ENCODE peak calls at places on chromosomes 2 and 18, in six cellular contexts. One of them, this sample, is unnamed.

GRCh38 chr2:109063326-109063670 is 65.7 kb upstream of the SH3RF3 start:
- DNase-seq in uterus: no peak
- DNase-seq in choroid plexus epithelial cell: peak
- DNase-seq in neural crest cell: no peak
- DNase-seq in GM10248: no peak
- DNase-seq in fibroblast of mammary gland: no peak
- DNase-seq in this sample: no peak

GRCh38 chr2:70855679-70856078 is 20.1 kb upstream of the CD207 start:
- DNase-seq in uterus: no peak
- DNase-seq in choroid plexus epithelial cell: peak
- DNase-seq in neural crest cell: no peak
- DNase-seq in GM10248: no peak
- DNase-seq in fibroblast of mammary gland: peak
- DNase-seq in this sample: no peak

GRCh38 chr2:241064008-241064801 is 37.9 kb downstream of the MTERF4 start:
- DNase-seq in uterus: no peak
- DNase-seq in choroid plexus epithelial cell: no peak
- DNase-seq in neural crest cell: no peak
- DNase-seq in GM10248: no peak
- DNase-seq in fibroblast of mammary gland: no peak
- DNase-seq in this sample: no peak

GRCh38 chr18:73923866-73924265 is 223.8 kb downstream of the FBXO15 start:
- DNase-seq in uterus: no peak
- DNase-seq in choroid plexus epithelial cell: no peak
- DNase-seq in neural crest cell: no peak
- DNase-seq in GM10248: no peak
- DNase-seq in fibroblast of mammary gland: no peak
- DNase-seq in this sample: no peak

GRCh38 chr18:21270453-21270852 is 28.4 kb downstream of the GREB1L start:
- DNase-seq in uterus: no peak
- DNase-seq in choroid plexus epithelial cell: peak
- DNase-seq in neural crest cell: no peak
- DNase-seq in GM10248: no peak
- DNase-seq in fibroblast of mammary gland: peak
- DNase-seq in this sample: no peak

GRCh38 chr2:12087671-12088380 is 341.4 kb downstream of the LPIN1 start:
- DNase-seq in uterus: no peak
- DNase-seq in choroid plexus epithelial cell: no peak
- DNase-seq in neural crest cell: no peak
- DNase-seq in GM10248: no peak
- DNase-seq in fibroblast of mammary gland: peak
- DNase-seq in this sample: no peak

GRCh38 chr2:39447266-39448168 is 10.4 kb upstream of the MAP4K3 start:
- DNase-seq in uterus: no peak
- DNase-seq in choroid plexus epithelial cell: no peak
- DNase-seq in neural crest cell: no peak
- DNase-seq in GM10248: no peak
- DNase-seq in fibroblast of mammary gland: no peak
- DNase-seq in this sample: no peak

GRCh38 chr18:4854664-4855063 is 342.4 kb downstream of the AKAIN1 start:
- DNase-seq in uterus: no peak
- DNase-seq in choroid plexus epithelial cell: no peak
- DNase-seq in neural crest cell: no peak
- DNase-seq in GM10248: no peak
- DNase-seq in fibroblast of mammary gland: no peak
- DNase-seq in this sample: no peak

GRCh38 chr2:219037783-219038549 is 3.4 kb downstream of the CFAP65 start:
- DNase-seq in uterus: no peak
- DNase-seq in choroid plexus epithelial cell: no peak
- DNase-seq in neural crest cell: no peak
- DNase-seq in GM10248: no peak
- DNase-seq in fibroblast of mammary gland: no peak
- DNase-seq in this sample: no peak

GRCh38 chr2:218228366-218229092 is 11.5 kb downstream of the ARPC2 start:
- DNase-seq in uterus: no peak
- DNase-seq in choroid plexus epithelial cell: peak
- DNase-seq in neural crest cell: no peak
- DNase-seq in GM10248: no peak
- DNase-seq in fibroblast of mammary gland: peak
- DNase-seq in this sample: no peak

GRCh38 chr2:101559576-101559975 is 84.7 kb upstream of the RFX8 start:
- DNase-seq in uterus: peak
- DNase-seq in choroid plexus epithelial cell: no peak
- DNase-seq in neural crest cell: no peak
- DNase-seq in GM10248: no peak
- DNase-seq in fibroblast of mammary gland: no peak
- DNase-seq in this sample: no peak

GRCh38 chr2:218733615-218734021 is 23.0 kb downstream of the TTLL4 start:
- DNase-seq in uterus: no peak
- DNase-seq in choroid plexus epithelial cell: peak
- DNase-seq in neural crest cell: no peak
- DNase-seq in GM10248: peak
- DNase-seq in fibroblast of mammary gland: peak
- DNase-seq in this sample: no peak

GRCh38 chr18:9094307-9095226 is 7.9 kb upstream of the NDUFV2 start:
- DNase-seq in uterus: no peak
- DNase-seq in choroid plexus epithelial cell: peak
- DNase-seq in neural crest cell: no peak
- DNase-seq in GM10248: no peak
- DNase-seq in fibroblast of mammary gland: peak
- DNase-seq in this sample: no peak

GRCh38 chr2:128753321-128753720 is 434.7 kb upstream of the HS6ST1 start:
- DNase-seq in uterus: no peak
- DNase-seq in choroid plexus epithelial cell: no peak
- DNase-seq in neural crest cell: no peak
- DNase-seq in GM10248: no peak
- DNase-seq in fibroblast of mammary gland: no peak
- DNase-seq in this sample: no peak

GRCh38 chr2:11397046-11397445 is 52.6 kb upstream of the ROCK2 start:
- DNase-seq in uterus: no peak
- DNase-seq in choroid plexus epithelial cell: no peak
- DNase-seq in neural crest cell: no peak
- DNase-seq in GM10248: no peak
- DNase-seq in fibroblast of mammary gland: no peak
- DNase-seq in this sample: no peak

GRCh38 chr2:30522421-30522820 is 75.4 kb downstream of the LCLAT1 start:
- DNase-seq in uterus: no peak
- DNase-seq in choroid plexus epithelial cell: no peak
- DNase-seq in neural crest cell: no peak
- DNase-seq in GM10248: no peak
- DNase-seq in fibroblast of mammary gland: peak
- DNase-seq in this sample: no peak

GRCh38 chr2:202635441-202636296 is 900 bp downstream of the FAM117B start:
- DNase-seq in uterus: peak
- DNase-seq in choroid plexus epithelial cell: peak
- DNase-seq in neural crest cell: peak
- DNase-seq in GM10248: peak
- DNase-seq in fibroblast of mammary gland: peak
- DNase-seq in this sample: peak

GRCh38 chr2:25323042-25323514 is 18.6 kb downstream of the DNMT3A start:
- DNase-seq in uterus: no peak
- DNase-seq in choroid plexus epithelial cell: peak
- DNase-seq in neural crest cell: peak
- DNase-seq in GM10248: peak
- DNase-seq in fibroblast of mammary gland: peak
- DNase-seq in this sample: no peak

GRCh38 chr2:88666576-88666975 is 24.9 kb upstream of the RPIA start:
- DNase-seq in uterus: no peak
- DNase-seq in choroid plexus epithelial cell: no peak
- DNase-seq in neural crest cell: no peak
- DNase-seq in GM10248: no peak
- DNase-seq in fibroblast of mammary gland: no peak
- DNase-seq in this sample: no peak

GRCh38 chr2:26522325-26523120 is 44.6 kb upstream of the OTOF start:
- DNase-seq in uterus: no peak
- DNase-seq in choroid plexus epithelial cell: no peak
- DNase-seq in neural crest cell: no peak
- DNase-seq in GM10248: no peak
- DNase-seq in fibroblast of mammary gland: peak
- DNase-seq in this sample: no peak

GRCh38 chr2:26520065-26520464 is 42.1 kb upstream of the OTOF start:
- DNase-seq in uterus: no peak
- DNase-seq in choroid plexus epithelial cell: no peak
- DNase-seq in neural crest cell: no peak
- DNase-seq in GM10248: no peak
- DNase-seq in fibroblast of mammary gland: no peak
- DNase-seq in this sample: no peak

GRCh38 chr2:26519396-26519991 is 41.6 kb upstream of the OTOF start:
- DNase-seq in uterus: no peak
- DNase-seq in choroid plexus epithelial cell: no peak
- DNase-seq in neural crest cell: no peak
- DNase-seq in GM10248: no peak
- DNase-seq in fibroblast of mammary gland: no peak
- DNase-seq in this sample: no peak

GRCh38 chr2:26521913-26522180 is 43.9 kb upstream of the OTOF start:
- DNase-seq in uterus: no peak
- DNase-seq in choroid plexus epithelial cell: no peak
- DNase-seq in neural crest cell: no peak
- DNase-seq in GM10248: no peak
- DNase-seq in fibroblast of mammary gland: no peak
- DNase-seq in this sample: no peak

DNA sequence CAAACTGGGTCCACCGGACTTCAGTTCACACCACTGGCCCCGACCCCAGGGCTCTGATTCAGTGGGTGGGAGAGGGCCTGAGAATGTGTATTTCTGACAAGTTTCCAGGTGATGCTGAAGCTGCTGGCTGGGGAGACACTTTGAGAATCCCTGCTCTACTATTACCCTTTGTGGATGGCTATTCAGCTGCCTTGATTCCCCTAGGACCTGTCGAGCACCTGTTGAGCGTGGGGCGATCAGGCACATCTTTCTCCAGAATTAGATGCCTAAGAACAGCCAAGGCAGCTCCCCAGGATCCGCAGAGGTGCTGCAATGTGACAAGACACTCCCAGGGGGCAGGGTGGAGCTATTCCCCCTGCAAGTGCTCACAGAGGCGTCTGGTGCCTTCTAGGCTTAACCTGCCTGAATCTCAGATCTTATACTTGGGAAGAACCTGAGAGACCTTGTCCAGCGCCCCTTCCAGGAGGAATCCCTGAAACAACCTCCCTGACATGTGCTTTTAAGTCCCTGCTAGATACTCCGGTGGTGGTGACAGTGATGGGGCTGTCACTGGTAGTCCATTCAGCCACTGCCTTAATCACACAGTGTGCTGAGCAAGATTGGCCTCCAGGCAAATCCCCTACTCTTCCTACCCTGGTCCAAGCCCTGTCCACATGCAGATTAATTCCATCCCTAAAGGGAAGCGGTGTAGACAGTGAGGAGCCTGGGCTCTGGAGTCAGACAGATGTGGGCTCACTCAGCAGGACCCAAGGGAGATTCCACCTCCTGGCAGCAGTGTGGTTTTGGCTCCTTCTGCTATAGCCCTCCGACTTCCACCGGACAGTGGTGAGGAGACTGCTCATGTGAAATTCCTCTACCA is 43.4 kb upstream of the OTOF start:
- DNase-seq in uterus: no peak
- DNase-seq in choroid plexus epithelial cell: peak
- DNase-seq in neural crest cell: peak
- DNase-seq in GM10248: peak
- DNase-seq in fibroblast of mammary gland: peak
- DNase-seq in this sample: peak
- TF ChIP-seq CTCF in uterus: no peak
- TF ChIP-seq CTCF in choroid plexus epithelial cell: peak
- TF ChIP-seq CTCF in neural crest cell: peak
- TF ChIP-seq CTCF in GM10248: peak
- TF ChIP-seq CTCF in fibroblast of mammary gland: peak
- TF ChIP-seq CTCF in this sample: peak

GRCh38 chr2:119218478-119219064 is 5.1 kb upstream of the STEAP3 start:
- DNase-seq in uterus: no peak
- DNase-seq in choroid plexus epithelial cell: peak
- DNase-seq in neural crest cell: no peak
- DNase-seq in GM10248: no peak
- DNase-seq in fibroblast of mammary gland: peak
- DNase-seq in this sample: no peak
- TF ChIP-seq CTCF in uterus: no peak
- TF ChIP-seq CTCF in choroid plexus epithelial cell: peak
- TF ChIP-seq CTCF in neural crest cell: peak
- TF ChIP-seq CTCF in GM10248: peak
- TF ChIP-seq CTCF in fibroblast of mammary gland: peak
- TF ChIP-seq CTCF in this sample: no peak

DNA sequence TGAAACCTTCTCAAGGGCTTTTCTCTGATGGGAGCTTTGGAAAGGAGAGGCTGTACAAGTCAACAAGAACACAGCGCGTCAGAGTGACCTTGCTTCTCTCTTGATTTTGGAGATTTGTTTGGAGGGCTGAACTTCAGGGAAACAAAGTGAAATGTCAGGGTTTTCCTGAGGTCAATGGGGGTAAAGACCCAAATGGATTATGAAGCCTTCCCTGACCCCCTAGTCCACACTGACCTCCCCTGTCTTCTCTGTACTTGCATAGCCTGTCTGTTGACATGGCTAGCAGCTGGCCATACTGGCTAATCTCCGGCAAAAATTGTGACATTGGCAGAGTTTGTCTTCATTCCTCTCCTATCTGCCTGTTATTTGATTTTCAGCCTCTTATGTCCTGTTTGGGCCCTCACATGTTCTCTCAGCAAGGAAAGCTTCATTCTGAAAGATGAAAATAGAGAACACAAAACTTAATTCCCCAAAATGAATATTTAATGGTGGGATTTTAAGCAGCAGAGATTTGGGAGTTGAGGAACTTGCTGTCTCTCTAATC is 149.3 kb upstream of the HAAO start:
- DNase-seq in uterus: peak
- DNase-seq in choroid plexus epithelial cell: no peak
- DNase-seq in neural crest cell: no peak
- DNase-seq in GM10248: no peak
- DNase-seq in fibroblast of mammary gland: no peak
- DNase-seq in this sample: no peak
- TF ChIP-seq CTCF in uterus: no peak
- TF ChIP-seq CTCF in choroid plexus epithelial cell: no peak
- TF ChIP-seq CTCF in neural crest cell: no peak
- TF ChIP-seq CTCF in GM10248: no peak
- TF ChIP-seq CTCF in fibroblast of mammary gland: no peak
- TF ChIP-seq CTCF in this sample: no peak

DNA sequence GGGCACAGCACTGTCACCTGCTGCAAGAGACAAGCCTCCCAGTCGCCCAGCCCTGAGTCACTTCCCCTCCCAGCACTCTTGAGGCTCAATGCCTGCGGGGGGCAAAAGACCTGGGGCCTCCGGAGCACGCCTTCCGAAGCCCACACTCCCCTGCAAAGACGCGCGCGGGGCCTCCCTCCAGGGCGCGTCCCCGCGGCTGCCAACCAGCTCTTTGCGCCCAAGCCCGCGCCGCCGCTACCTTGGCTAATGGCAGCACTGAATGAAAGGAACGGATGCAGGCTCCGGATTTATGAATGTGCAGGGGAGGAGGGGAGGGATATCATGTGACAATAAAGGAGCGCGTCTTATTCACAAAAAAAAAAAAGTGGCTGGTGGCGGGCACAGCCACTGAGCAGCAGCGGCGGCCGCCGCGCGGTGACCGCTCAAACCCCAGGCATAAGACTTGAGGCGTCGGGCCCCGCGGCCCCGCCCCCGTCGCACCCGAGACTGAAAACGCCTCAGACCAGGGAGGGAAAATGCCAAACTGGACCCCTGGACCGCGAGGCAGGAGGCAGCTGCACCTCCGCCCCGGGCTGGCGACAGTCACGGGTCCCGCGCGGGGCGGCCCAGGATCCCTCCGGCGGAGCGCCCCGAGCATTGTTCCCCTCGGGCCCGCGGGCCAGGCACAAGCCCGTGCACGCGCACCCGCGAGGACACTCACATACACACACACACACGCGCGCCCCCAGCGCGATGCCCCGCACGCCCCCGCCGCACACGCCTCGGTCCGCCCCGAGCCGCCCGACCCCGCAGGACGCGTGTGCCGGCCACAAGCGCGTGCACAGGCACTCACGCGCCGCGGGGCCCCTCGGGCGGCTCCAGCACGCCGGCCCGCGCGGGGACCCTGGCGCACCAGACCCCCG is 1.6 kb downstream of the SPRED2 start:
- DNase-seq in uterus: peak
- DNase-seq in choroid plexus epithelial cell: peak
- DNase-seq in neural crest cell: peak
- DNase-seq in GM10248: peak
- DNase-seq in fibroblast of mammary gland: peak
- DNase-seq in this sample: peak
- TF ChIP-seq CTCF in uterus: peak
- TF ChIP-seq CTCF in choroid plexus epithelial cell: no peak
- TF ChIP-seq CTCF in neural crest cell: peak
- TF ChIP-seq CTCF in GM10248: no peak
- TF ChIP-seq CTCF in fibroblast of mammary gland: no peak
- TF ChIP-seq CTCF in this sample: no peak

This sample was measured in nephron progenitor cell.